ENCODE peak calls at places on chromosome X, in eight cellular contexts. E is psoas muscle; T is tibial nerve; M is upper lobe of right lung; W is PC-3; G is suprapubic skin; H is CD4-positive, alpha-beta memory T cell; S is hepatocyte. Y is an unnamed sample.

GRCh38 chrX:121902463-121902862 is 855.1 kb downstream of the GLUD2 start:
- DNase-seq in E (no peak), T (no peak), M (no peak), W (no peak), G (no peak), H (no peak), S (no peak), Y (no peak)

GRCh38 chrX:13764765-13765164 is 30.2 kb downstream of the OFD1 start:
- DNase-seq in E (no peak), T (no peak), M (no peak), W (no peak), G (no peak), H (no peak), S (peak; percentile 10), Y (peak; percentile 9)

GRCh38 chrX:23373129-23373804 is 38.6 kb downstream of the PTCHD1 start:
- DNase-seq in E (no peak), T (no peak), M (no peak), W (peak; percentile 58), G (no peak), H (no peak), S (no peak), Y (no peak)

GRCh38 chrX:23387826-23388225 is 53.2 kb downstream of the PTCHD1 start:
- DNase-seq in E (no peak), T (no peak), M (no peak), W (no peak), G (no peak), H (no peak), S (no peak), Y (no peak)

GRCh38 chrX:46687619-46688018 is 71.3 kb downstream of the SLC9A7 start:
- DNase-seq in E (no peak), T (no peak), M (no peak), W (peak; percentile 38), G (no peak), H (no peak), S (no peak), Y (no peak)

GRCh38 chrX:107712231-107713204 is 63.1 kb downstream of the TSC22D3 start:
- DNase-seq in E (peak; percentile 54), T (no peak), M (no peak), W (no peak), G (peak; percentile 73), H (peak; percentile 69), S (peak; percentile 55), Y (no peak)

GRCh38 chrX:13898084-13898483 is 81.2 kb upstream of the GPM6B start:
- DNase-seq in E (no peak), T (peak; percentile 14), M (no peak), W (peak; percentile 44), G (no peak), H (no peak), S (no peak), Y (no peak)

GRCh38 chrX:147884958-147885357 is 26.8 kb upstream of the FMR1 start:
- DNase-seq in E (no peak), T (no peak), M (no peak), W (no peak), G (no peak), H (no peak), S (peak; percentile 52), Y (peak; percentile 32)

GRCh38 chrX:71492086-71493065 is 40.5 kb upstream of the OGT start:
- DNase-seq in E (peak; percentile 73), T (peak; percentile 16), M (peak; percentile 77), W (peak; percentile 39), G (peak; percentile 71), H (peak; percentile 46), S (no peak), Y (peak; percentile 45)

GRCh38 chrX:14363719-14364118 is 165.6 kb upstream of the GLRA2 start:
- DNase-seq in E (no peak), T (no peak), M (no peak), W (peak; percentile 8), G (no peak), H (no peak), S (peak; percentile 15), Y (no peak)

GRCh38 chrX:10360121-10360520 is 203.3 kb downstream of the CLCN4 start:
- DNase-seq in E (peak; percentile 52), T (no peak), M (no peak), W (no peak), G (no peak), H (no peak), S (no peak), Y (no peak)

GRCh38 chrX:135977611-135978010 is 3.8 kb upstream of the MMGT1 start:
- DNase-seq in E (no peak), T (no peak), M (no peak), W (peak; percentile 72), G (no peak), H (peak; percentile 21), S (no peak), Y (no peak)

GRCh38 chrX:130625381-130625780 is 223.6 kb downstream of the RBMX2 start:
- DNase-seq in E (no peak), T (no peak), M (no peak), W (no peak), G (no peak), H (no peak), S (no peak), Y (no peak)

GRCh38 chrX:131985526-131986049 is 37.5 kb upstream of the STK26 start:
- DNase-seq in E (no peak), T (no peak), M (no peak), W (no peak), G (no peak), H (peak; percentile 7), S (no peak), Y (no peak)

GRCh38 chrX:154980330-154981115 is 42.0 kb downstream of the F8 start:
- DNase-seq in E (peak; percentile 68), T (peak; percentile 55), M (peak; percentile 64), W (peak; percentile 80), G (peak; percentile 68), H (peak; percentile 76), S (peak; percentile 71), Y (peak; percentile 81)

GRCh38 chrX:106621836-106622235 is 10.1 kb downstream of the RADX start:
- DNase-seq in E (no peak), T (no peak), M (no peak), W (no peak), G (no peak), H (no peak), S (peak; percentile 4), Y (no peak)

GRCh38 chrX:70324326-70324725 is 34.4 kb downstream of the KIF4A start:
- DNase-seq in E (no peak), T (no peak), M (no peak), W (no peak), G (no peak), H (no peak), S (no peak), Y (no peak)

GRCh38 chrX:108224727-108225455 is 133.3 kb downstream of the ATG4A start:
- DNase-seq in E (peak; percentile 31), T (no peak), M (no peak), W (peak; percentile 65), G (no peak), H (no peak), S (peak; percentile 59), Y (peak; percentile 13)

GRCh38 chrX:68568136-68568535 is 69.3 kb downstream of the YIPF6 start:
- DNase-seq in E (no peak), T (no peak), M (no peak), W (no peak), G (no peak), H (no peak), S (no peak), Y (no peak)

GRCh38 chrX:68570598-68570997 is 71.7 kb downstream of the YIPF6 start:
- DNase-seq in E (no peak), T (no peak), M (no peak), W (peak; percentile 26), G (no peak), H (no peak), S (no peak), Y (no peak)

GRCh38 chrX:68574240-68574639 is 73.2 kb upstream of the STARD8 start:
- DNase-seq in E (no peak), T (no peak), M (no peak), W (no peak), G (no peak), H (no peak), S (no peak), Y (no peak)

DNA sequence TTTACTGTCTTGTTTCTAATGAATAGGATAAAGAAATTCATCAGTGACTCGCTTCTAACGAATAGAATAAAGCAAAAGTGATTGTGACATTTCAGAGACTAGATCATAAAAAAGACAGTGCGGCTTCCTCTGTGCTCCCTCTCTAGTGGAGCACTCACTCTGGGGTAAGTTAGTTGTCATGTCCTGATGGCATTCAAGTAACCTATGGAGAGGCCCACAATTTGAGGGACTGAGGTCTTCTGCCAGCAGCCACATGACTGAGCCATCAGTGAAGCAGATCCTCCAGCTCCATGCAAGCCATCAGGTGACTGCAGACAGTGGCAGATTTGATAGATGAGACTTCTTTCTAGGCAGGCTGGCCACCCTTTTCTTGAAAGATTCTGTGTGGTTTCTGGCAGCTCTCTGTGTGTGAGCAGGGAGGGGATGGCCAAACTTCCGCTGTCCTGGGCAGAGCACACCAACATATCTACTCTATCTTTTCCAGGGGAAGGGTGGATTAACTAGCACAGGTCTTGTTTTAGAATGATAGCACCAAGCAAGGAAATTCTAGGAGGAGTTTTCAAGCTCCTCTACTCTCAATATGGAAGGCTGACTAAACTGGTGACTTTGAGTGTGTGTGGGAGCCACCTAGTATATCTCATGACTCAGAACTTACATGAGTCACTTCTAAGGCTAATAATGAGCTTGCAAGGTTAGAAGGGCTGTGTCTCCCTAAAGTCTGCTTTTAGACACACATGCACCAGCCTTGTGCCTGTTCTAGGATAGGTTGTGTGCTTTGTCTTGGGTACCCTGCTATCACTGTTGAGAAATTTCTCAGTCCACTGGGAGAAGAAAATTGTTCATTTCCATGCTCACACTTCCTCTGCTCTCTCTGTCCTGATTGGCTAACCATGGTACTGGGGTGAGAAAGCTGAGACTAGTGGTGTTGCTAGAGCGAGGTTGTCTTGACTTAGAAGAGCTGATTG is 72.7 kb downstream of the YIPF6 start:
- DNase-seq in E (no peak), T (no peak), M (no peak), W (peak; percentile 86), G (no peak), H (no peak), S (peak; percentile 23), Y (no peak)
- H3K9me3 ChIP-seq in E (no peaks in the 10 kb centered on the region), T (no peaks in the 10 kb centered on the region), M (no peaks in the 10 kb centered on the region), W (no peaks in the 10 kb centered on the region), G (no peaks in the 10 kb centered on the region), H (no peaks in the 10 kb centered on the region), S (no peaks in the 10 kb centered on the region), Y (no peaks in the 10 kb centered on the region)

GRCh38 chrX:48468247-48468671 is 1.8 kb downstream of the SLC38A5 start:
- DNase-seq in E (no peak), T (no peak), M (no peak), W (no peak), G (no peak), H (no peak), S (no peak), Y (peak; percentile 31)
- H3K27ac ChIP-seq in E (no peak overlapping the region), T (no peak overlapping the region), M (no peak overlapping the region), W (no peak overlapping the region), G (no peak overlapping the region), H (peak overlapping the region; percentile 72), S (no peak overlapping the region), Y (no peak overlapping the region)

GRCh38 chrX:16223385-16223784 is 56.1 kb downstream of the MAGEB17 start:
- DNase-seq in E (no peak), T (no peak), M (no peak), W (no peak), G (no peak), H (no peak), S (no peak), Y (no peak)
- H3K9me3 ChIP-seq in E (peaks cover 4% of the 10 kb centered on the region), T (no peaks in the 10 kb centered on the region), M (no peaks in the 10 kb centered on the region), W (peaks cover 6% of the 10 kb centered on the region), G (no peaks in the 10 kb centered on the region), H (no peaks in the 10 kb centered on the region), S (no peaks in the 10 kb centered on the region), Y (no peaks in the 10 kb centered on the region)

DNA sequence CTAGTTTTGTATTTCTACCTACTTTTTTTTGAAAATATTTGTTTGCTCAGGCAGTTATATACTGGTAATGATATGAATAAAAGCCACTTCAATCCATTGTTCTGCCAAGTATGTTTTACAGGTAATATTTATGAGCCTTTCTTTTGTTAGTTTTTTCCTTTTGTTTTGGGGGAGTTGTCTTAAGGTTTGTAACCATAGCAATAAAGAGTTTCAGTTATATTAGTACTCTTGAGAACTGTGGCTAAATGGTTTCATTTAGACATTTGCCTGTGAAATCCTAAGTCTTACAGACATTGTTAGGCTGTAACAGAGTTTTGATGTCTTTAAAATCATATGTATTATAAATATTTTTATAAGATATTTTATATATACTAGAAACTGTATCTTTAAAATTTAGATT is 150.1 kb downstream of the DIPK2B start:
- DNase-seq in E (no peak), T (no peak), M (no peak), W (peak; percentile 8), G (no peak), H (no peak), S (no peak), Y (no peak)
- H3K27ac ChIP-seq in E (no peak overlapping the region), T (no peak overlapping the region), M (no peak overlapping the region), W (no peak overlapping the region), G (no peak overlapping the region), H (no peak overlapping the region), S (no peak overlapping the region), Y (no peak overlapping the region)